ENCODE peak calls at places on chromosomes 3 and 15, in four cellular contexts. X is NCI-H345, L is fibroblast of lung, W is neuronal stem cell. I is an unnamed sample.

GRCh38 chr3:127849368-127849767 is 27.1 kb upstream of the MGLL start:
- DNase-seq in X (no peak), L (no peak), W (no peak), I (no peak)

GRCh38 chr3:186081678-186082077 is 27.2 kb downstream of the ETV5 start:
- DNase-seq in X (no peak), L (no peak), W (no peak), I (no peak)

GRCh38 chr3:171806200-171807128 is 3.8 kb downstream of the PLD1 start:
- DNase-seq in X (no peak), L (peak), W (no peak), I (no peak)

GRCh38 chr3:46482632-46483311 is 15.0 kb upstream of the RTP3 start:
- DNase-seq in X (peak), L (peak), W (no peak), I (no peak)

GRCh38 chr3:147651107-147651506 is 241.9 kb downstream of the ZIC1 start:
- DNase-seq in X (no peak), L (no peak), W (no peak), I (no peak)

GRCh38 chr3:48966876-48967361 is 23.1 kb upstream of the P4HTM start:
- DNase-seq in X (no peak), L (no peak), W (no peak), I (no peak)

GRCh38 chr15:95558916-95559315 is 771.6 kb upstream of the NR2F2 start:
- DNase-seq in X (no peak), L (no peak), W (no peak), I (no peak)

GRCh38 chr3:33439421-33440327 is 531 bp downstream of the UBP1 start:
- DNase-seq in X (peak), L (peak), W (peak), I (no peak)

GRCh38 chr15:29726553-29726952 is 95.7 kb downstream of the TJP1 start:
- DNase-seq in X (no peak), L (no peak), W (no peak), I (no peak)

GRCh38 chr3:106006571-106006970 is 137.8 kb upstream of the CBLB start:
- DNase-seq in X (no peak), L (no peak), W (no peak), I (no peak)

GRCh38 chr15:27495963-27496459 is 525.0 kb downstream of the GABRG3 start:
- DNase-seq in X (peak), L (no peak), W (no peak), I (no peak)

GRCh38 chr3:141393151-141394076 is 25.1 kb downstream of the ZBTB38 start:
- DNase-seq in X (no peak), L (peak), W (peak), I (peak)

GRCh38 chr3:53337167-53337940 is 10.0 kb downstream of the DCP1A start:
- DNase-seq in X (no peak), L (no peak), W (no peak), I (no peak)